ENCODE peak calls at places on chromosome 19, in seven cellular contexts. L is K562; D is ascending aorta; T is adrenal gland; Q is A549; V is breast epithelium; F is CD4-positive, alpha-beta T cell. J is an unnamed sample.

GRCh38 chr19:10544242-10544752 is 593 bp downstream of the ATG4D start:
- DNase-seq in L (peak), D (no peak), T (peak), Q (no peak), V (no peak), F (no peak), J (no peak)

GRCh38 chr19:18428837-18429674 is 8.9 kb downstream of the ISYNA1 start:
- DNase-seq in L (peak), D (peak), T (peak), Q (peak), V (no peak), F (peak), J (peak)

GRCh38 chr19:4473708-4474503 is 1.8 kb downstream of the HDGFL2 start:
- DNase-seq in L (no peak), D (no peak), T (no peak), Q (no peak), V (no peak), F (no peak), J (no peak)

GRCh38 chr19:10580979-10581631 is 6.0 kb downstream of the AP1M2 start:
- DNase-seq in L (peak), D (peak), T (peak), Q (peak), V (peak), F (peak), J (peak)

GRCh38 chr19:42219812-42220750 is at the start of gene ZNF526:
- DNase-seq in L (peak), D (peak), T (peak), Q (peak), V (peak), F (peak), J (peak)

GRCh38 chr19:1146858-1147780 is 26.9 kb downstream of the SBNO2 start:
- DNase-seq in L (no peak), D (no peak), T (no peak), Q (no peak), V (no peak), F (no peak), J (no peak)

GRCh38 chr19:20165971-20166592 is 932 bp upstream of the ZNF486 start:
- DNase-seq in L (no peak), D (no peak), T (no peak), Q (no peak), V (no peak), F (no peak), J (no peak)

GRCh38 chr19:30449673-30450072 is 77.5 kb downstream of the ZNF536 start:
- DNase-seq in L (no peak), D (no peak), T (no peak), Q (no peak), V (no peak), F (no peak), J (no peak)

GRCh38 chr19:48511800-48512503 is at the start of gene LMTK3:
- DNase-seq in L (peak), D (peak), T (peak), Q (peak), V (no peak), F (peak), J (peak)

GRCh38 chr19:37654525-37654832 is 786 bp downstream of the ZFP30 start:
- DNase-seq in L (no peak), D (no peak), T (no peak), Q (peak), V (no peak), F (peak), J (no peak)

GRCh38 chr19:17751103-17751911 is at the start of gene FCHO1:
- DNase-seq in L (peak), D (peak), T (peak), Q (no peak), V (no peak), F (peak), J (peak)

GRCh38 chr19:39679056-39679790 is 23.5 kb downstream of the LGALS16 start:
- DNase-seq in L (no peak), D (no peak), T (no peak), Q (no peak), V (no peak), F (peak), J (no peak)

GRCh38 chr19:48445256-48445605 is 552 bp upstream of the GRWD1 start:
- DNase-seq in L (peak), D (peak), T (peak), Q (peak), V (no peak), F (no peak), J (no peak)

GRCh38 chr19:6108721-6109633 is 1.3 kb downstream of the RFX2 start:
- DNase-seq in L (peak), D (peak), T (peak), Q (no peak), V (peak), F (peak), J (no peak)
- H3K27ac ChIP-seq in L (peak), D (peak), T (peak), Q (peak), V (peak), F (no peak), J (peak)

GRCh38 chr19:2356036-2356646 is 3.9 kb upstream of the TMPRSS9 start:
- DNase-seq in L (no peak), D (no peak), T (no peak), Q (no peak), V (no peak), F (no peak), J (no peak)
- H3K27ac ChIP-seq in L (no peak), D (no peak), T (no peak), Q (no peak), V (no peak), F (no peak), J (no peak)

GRCh38 chr19:2926341-2927031 is 18.3 kb downstream of the ZNF77 start:
- DNase-seq in L (no peak), D (peak), T (no peak), Q (no peak), V (no peak), F (no peak), J (no peak)

GRCh38 chr19:2922987-2923386 is 21.8 kb downstream of the ZNF77 start:
- DNase-seq in L (peak), D (peak), T (no peak), Q (no peak), V (no peak), F (no peak), J (no peak)

GRCh38 chr19:2923510-2923909 is 21.3 kb downstream of the ZNF77 start:
- DNase-seq in L (no peak), D (peak), T (peak), Q (no peak), V (no peak), F (no peak), J (no peak)

DNA sequence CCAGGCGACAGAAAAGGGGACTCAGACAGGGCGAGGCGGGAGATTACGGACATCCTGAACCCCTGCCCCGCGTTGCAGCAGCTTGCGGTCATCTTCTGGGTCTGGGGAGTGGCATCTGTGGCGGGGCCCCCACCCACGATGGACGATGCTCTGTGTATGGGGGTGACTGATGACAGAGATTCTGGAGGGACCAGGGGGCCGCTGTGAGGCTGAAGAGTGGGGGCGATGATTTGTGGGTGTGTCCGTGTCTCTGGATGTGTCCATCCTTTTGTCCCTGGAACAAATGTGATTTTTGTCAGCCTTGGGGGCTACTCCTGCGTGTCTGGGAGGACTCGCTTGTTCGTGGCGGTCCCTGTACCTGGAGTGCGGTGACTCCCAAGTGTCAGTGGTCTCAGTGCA is 17.7 kb downstream of the ZNF77 start:
- DNase-seq in L (no peak), D (no peak), T (no peak), Q (no peak), V (no peak), F (no peak), J (no peak)
- H3K27ac ChIP-seq in L (no peak), D (no peak), T (no peak), Q (no peak), V (no peak), F (no peak), J (no peak)

GRCh38 chr19:55096061-55096701 is 20.5 kb downstream of the EPS8L1 start:
- DNase-seq in L (no peak), D (no peak), T (no peak), Q (no peak), V (no peak), F (no peak), J (no peak)
- H3K27ac ChIP-seq in L (no peak), D (no peak), T (no peak), Q (no peak), V (no peak), F (no peak), J (no peak)